ENCODE peak calls at places on chromosomes 12 and 14, in five cellular contexts. K is HepG2, P is K562, S is H1, G is GM12878. W is an unnamed sample.

GRCh38 chr14:55103005-55103640 is 25.9 kb upstream of the LGALS3 start:
- DNase-seq in P (peak), G (peak), S (peak), K (peak), W (no peak)

GRCh38 chr12:65999564-66000280 is 130.8 kb downstream of the LLPH start:
- DNase-seq in P (no peak), K (no peak), G (no peak), S (no peak), W (no peak)

GRCh38 chr14:76617440-76617839 is 143.8 kb upstream of the VASH1 start:
- DNase-seq in K (no peak), P (no peak), S (no peak), G (no peak), W (no peak)

GRCh38 chr14:103188691-103189480 is 65.6 kb downstream of the TNFAIP2 start:
- DNase-seq in G (no peak), S (peak), P (no peak), K (no peak), W (peak)

GRCh38 chr12:80216890-80217559 is 117.7 kb downstream of the OTOGL start:
- DNase-seq in G (peak), K (no peak), S (no peak), P (no peak), W (no peak)

GRCh38 chr12:122861586-122861970 is 26.3 kb downstream of the HIP1R start:
- DNase-seq in S (no peak), P (no peak), K (no peak), G (no peak), W (peak)

GRCh38 chr12:80632835-80633234 is 74.6 kb upstream of the MYF6 start:
- DNase-seq in P (no peak), S (peak), G (no peak), K (peak), W (peak)

GRCh38 chr14:21048638-21049037 is 6.5 kb downstream of the RNASE7 start:
- DNase-seq in S (no peak), K (peak), G (no peak), P (no peak), W (no peak)

GRCh38 chr12:53333289-53333688 is 2.9 kb downstream of the SP7 start:
- DNase-seq in K (no peak), P (no peak), S (no peak), G (no peak), W (peak)

GRCh38 chr14:67999693-68000384 is 180.3 kb downstream of the RAD51B start:
- DNase-seq in P (no peak), S (no peak), K (no peak), G (no peak), W (no peak)

GRCh38 chr14:50088117-50088515 is 28.3 kb downstream of the VCPKMT start:
- DNase-seq in S (no peak), K (no peak), P (no peak), G (no peak), W (no peak)

GRCh38 chr14:32457213-32457920 is 128.3 kb downstream of the AKAP6 start:
- DNase-seq in P (no peak), S (no peak), K (no peak), G (no peak), W (peak)

GRCh38 chr14:29144598-29144997 is 378.0 kb downstream of the FOXG1 start:
- DNase-seq in K (no peak), S (no peak), P (no peak), G (no peak), W (no peak)

GRCh38 chr14:54627718-54628345 is 60.9 kb downstream of the SAMD4A start:
- DNase-seq in K (no peak), S (no peak), P (no peak), G (peak), W (peak)

GRCh38 chr14:92692822-92693226 is 55.6 kb downstream of the LGMN start:
- DNase-seq in P (no peak), G (no peak), S (no peak), K (no peak), W (peak)

GRCh38 chr14:50542941-50543418 is 10.6 kb upstream of the MAP4K5 start:
- DNase-seq in G (no peak), P (peak), K (peak), S (no peak), W (peak)

GRCh38 chr12:6265038-6265405 is 45.5 kb upstream of the PLEKHG6 start:
- DNase-seq in G (no peak), S (no peak), P (no peak), K (no peak), W (no peak)

GRCh38 chr12:110578522-110579238 is 4.4 kb downstream of the PPTC7 start:
- DNase-seq in K (no peak), S (no peak), G (no peak), P (no peak), W (no peak)

GRCh38 chr12:89225401-89225800 is 126.9 kb downstream of the DUSP6 start:
- DNase-seq in K (no peak), S (no peak), G (no peak), P (no peak), W (no peak)

GRCh38 chr12:31896514-31897039 is 62.6 kb upstream of the RESF1 start:
- DNase-seq in S (no peak), G (peak), K (no peak), P (peak), W (no peak)

GRCh38 chr12:5428332-5429221 is 3.3 kb upstream of the NTF3 start:
- DNase-seq in K (no peak), S (peak), G (no peak), P (peak), W (peak)

GRCh38 chr12:110590806-110591326 is 7.7 kb upstream of the PPTC7 start:
- DNase-seq in G (peak), K (peak), P (no peak), S (no peak), W (no peak)

GRCh38 chr14:56004807-56005579 is 113.2 kb upstream of the PELI2 start:
- DNase-seq in K (no peak), P (no peak), S (no peak), G (peak), W (no peak)

GRCh38 chr12:105175397-105175990 is 60.5 kb downstream of the APPL2 start:
- DNase-seq in K (no peak), S (no peak), P (peak), G (no peak), W (no peak)

GRCh38 chr12:57135487-57135886 is 7.2 kb downstream of the LRP1 start:
- DNase-seq in G (no peak), P (no peak), S (no peak), K (no peak), W (peak)

GRCh38 chr12:115000038-115000437 is 316.1 kb upstream of the TBX3 start:
- DNase-seq in P (no peak), K (peak), S (no peak), G (peak), W (no peak)

GRCh38 chr12:117158911-117159310 is 31.4 kb downstream of the FBXO21 start:
- DNase-seq in K (no peak), S (no peak), G (no peak), P (no peak), W (no peak)

GRCh38 chr12:70852416-70853150 is 68.0 kb downstream of the PTPRR start:
- DNase-seq in S (no peak), K (no peak), P (no peak), G (no peak), W (no peak)

GRCh38 chr14:99261916-99262787 is 9.8 kb downstream of the BCL11B start:
- DNase-seq in P (no peak), S (no peak), K (no peak), G (no peak), W (no peak)

GRCh38 chr14:103483600-103483999 is 39.0 kb downstream of the CKB start:
- DNase-seq in S (no peak), G (no peak), P (no peak), K (no peak), W (no peak)

GRCh38 chr12:121295123-121295745 is 1.3 kb downstream of the CAMKK2 start:
- DNase-seq in P (no peak), S (no peak), G (no peak), K (peak), W (peak)

GRCh38 chr12:125403145-125403789 is 338.0 kb downstream of the AACS start:
- DNase-seq in S (peak), P (peak), K (peak), G (no peak), W (peak)

GRCh38 chr12:5437657-5438056 is 5.7 kb downstream of the NTF3 start:
- DNase-seq in P (no peak), G (no peak), S (no peak), K (no peak), W (no peak)

GRCh38 chr12:50927356-50927755 is 25.0 kb upstream of the HIGD1C start:
- DNase-seq in P (no peak), G (no peak), K (no peak), S (no peak), W (no peak)

GRCh38 chr12:114403044-114403689 is 2.8 kb downstream of the TBX5 start:
- DNase-seq in S (peak), G (no peak), P (no peak), K (no peak), W (peak)

GRCh38 chr12:53737951-53738833 is 10.9 kb upstream of the CALCOCO1 start:
- DNase-seq in K (no peak), P (peak), S (peak), G (no peak), W (peak)

GRCh38 chr14:38718519-38718918 is 384.5 kb downstream of the SEC23A start:
- DNase-seq in S (no peak), G (no peak), K (no peak), P (no peak), W (no peak)

GRCh38 chr12:67430708-67431335 is 161.7 kb downstream of the CAND1 start:
- DNase-seq in S (no peak), P (no peak), G (no peak), K (no peak), W (no peak)
- TF ChIP-seq CHD2 in S (no peak), P (no peak), G (no peak), K (no peak), W (no peak)

DNA sequence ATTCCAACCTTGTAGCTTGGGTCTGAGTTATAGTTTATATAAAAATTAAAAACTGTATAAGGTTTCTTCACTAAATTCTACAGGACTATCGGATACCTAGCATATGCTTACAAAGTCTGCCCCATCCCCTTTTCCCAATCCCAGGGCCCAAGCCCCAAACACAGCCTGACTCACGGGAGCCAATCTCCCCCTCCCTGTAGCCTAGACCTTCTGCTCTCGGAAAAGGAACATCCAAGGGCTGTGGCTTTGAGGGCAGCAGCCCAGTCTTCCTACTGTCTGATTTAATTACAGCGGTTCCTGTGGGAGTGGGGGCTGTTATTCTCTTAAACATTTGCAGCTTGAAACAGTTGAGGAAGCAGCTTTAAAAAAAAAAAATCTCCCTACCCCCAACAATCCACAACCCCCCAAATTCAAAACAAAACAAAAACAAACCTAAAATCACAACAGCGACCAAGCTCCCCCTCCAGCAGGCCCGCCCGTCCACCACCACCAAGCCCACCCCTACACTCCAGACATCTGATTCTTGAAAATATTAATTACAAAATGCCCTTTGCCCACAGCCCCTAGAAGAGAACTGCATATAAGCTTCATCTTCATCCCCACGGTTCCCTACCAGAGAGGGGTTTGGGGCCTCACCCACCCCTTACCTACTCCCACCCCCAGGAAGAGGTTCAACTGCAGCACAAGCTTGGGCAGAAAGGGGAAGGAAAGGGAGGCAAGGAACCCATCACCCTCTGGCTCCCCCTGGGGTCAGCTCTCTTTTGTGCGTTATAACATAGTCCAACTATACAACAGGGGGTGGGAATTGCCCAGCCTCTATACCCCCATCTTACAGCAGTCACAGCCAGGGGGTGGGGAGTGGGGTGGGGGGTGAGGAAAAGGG is 1.1 kb upstream of the PRKAG1 start:
- DNase-seq in S (peak), G (no peak), K (peak), P (peak), W (peak)
- TF ChIP-seq YY1 in S (no peak), G (no peak), K (no peak), P (no peak), W (no peak)

GRCh38 chr12:13454991-13455696 is 258.6 kb downstream of the EMP1 start:
- DNase-seq in P (no peak), S (no peak), G (no peak), K (no peak), W (no peak)
- TF ChIP-seq CHD2 in P (no peak), S (no peak), G (no peak), K (no peak), W (no peak)

GRCh38 chr12:107207931-107208515 is 114.7 kb upstream of the CRY1 start:
- DNase-seq in S (no peak), P (no peak), K (no peak), G (no peak), W (no peak)
- TF ChIP-seq YY1 in S (no peak), P (no peak), K (no peak), G (no peak), W (no peak)

DNA sequence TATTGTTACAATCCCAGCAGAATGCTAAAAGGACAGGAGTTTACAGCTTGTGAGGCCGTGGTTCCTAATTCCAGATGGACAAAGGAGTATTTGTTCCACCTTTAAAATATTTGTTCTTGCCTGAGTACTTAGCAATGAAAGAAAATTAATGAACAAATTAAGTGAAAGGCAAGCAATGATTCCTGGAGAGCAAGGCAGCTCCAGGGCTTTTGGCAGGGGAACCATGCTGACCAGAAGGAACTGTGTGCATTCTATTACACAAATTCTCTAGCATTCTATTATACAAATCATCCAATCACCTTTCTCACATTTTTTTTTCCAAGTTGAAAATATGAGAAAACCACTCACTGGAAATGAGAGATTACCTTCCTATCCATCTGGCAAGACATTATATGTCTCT is 1.8 kb upstream of the BMAL2 start:
- DNase-seq in G (no peak), S (no peak), K (no peak), P (no peak), W (no peak)
- TF ChIP-seq CHD2 in G (no peak), S (no peak), K (no peak), P (no peak), W (no peak)

GRCh38 chr14:94381149-94382030 is 7.0 kb downstream of the SERPINA1 start:
- DNase-seq in S (no peak), G (no peak), P (no peak), K (no peak), W (no peak)
- TF ChIP-seq YY1 in S (no peak), G (no peak), P (no peak), K (no peak), W (no peak)

GRCh38 chr12:93085383-93086287 is 156.5 kb upstream of the EEA1 start:
- DNase-seq in G (no peak), S (no peak), P (no peak), K (peak), W (no peak)
- TF ChIP-seq CHD2 in G (no peak), S (no peak), P (no peak), K (no peak), W (no peak)

W was measured in SK-N-SH.